ENCODE peak calls at places on chromosomes 3 and 15, in nine cellular contexts. Q is heart left ventricle, H is esophagus squamous epithelium, P is NT2/D1, W is Caco-2, V is Panc1, I is left ventricle myocardium inferior, L is mucosa of descending colon, O is mammary epithelial cell. M is an unnamed sample.

GRCh38 chr3:126358816-126359181 is 1.6 kb upstream of the KLF15 start:
- DNase-seq in V (no peak), Q (no peak), H (no peak), P (no peak), W (no peak), L (no peak), I (no peak), O (no peak), M (no peak)

GRCh38 chr3:140391041-140391440 is 286.8 kb upstream of the TRIM42 start:
- DNase-seq in H (no peak), Q (no peak), O (no peak), V (no peak), P (no peak), W (no peak), L (no peak), I (no peak), M (no peak)

GRCh38 chr3:127629462-127630403 is 748 bp downstream of the PODXL2 start:
- DNase-seq in O (no peak), P (no peak), W (no peak), L (peak; percentile 46), V (no peak), H (no peak), I (no peak), Q (no peak), M (peak; percentile 48)

GRCh38 chr15:23823508-23823907 is 136.4 kb upstream of the NDN start:
- DNase-seq in I (no peak), Q (no peak), O (no peak), W (no peak), H (no peak), V (no peak), P (peak; percentile 15), L (no peak), M (no peak)

GRCh38 chr15:83396071-83396470 is 51.1 kb upstream of the SH3GL3 start:
- DNase-seq in Q (no peak), P (peak; percentile 36), W (no peak), I (no peak), L (no peak), H (no peak), V (no peak), O (no peak), M (no peak)

GRCh38 chr3:82087958-82088357 is 326.5 kb upstream of the GBE1 start:
- DNase-seq in H (no peak), W (no peak), V (peak; percentile 10), I (no peak), Q (no peak), L (no peak), P (no peak), O (peak; percentile 86), M (no peak)

GRCh38 chr3:43503067-43503728 is 118.6 kb downstream of the ANO10 start:
- DNase-seq in I (no peak), V (no peak), L (no peak), O (no peak), H (no peak), W (no peak), P (no peak), Q (no peak), M (peak; percentile 46)

GRCh38 chr15:61750271-61751084 is 309.8 kb downstream of the VPS13C start:
- DNase-seq in L (peak; percentile 65), P (no peak), Q (no peak), O (no peak), V (no peak), H (no peak), I (no peak), W (peak; percentile 55), M (no peak)

GRCh38 chr15:64547275-64547674 is 86.9 kb downstream of the ZNF609 start:
- DNase-seq in I (no peak), P (no peak), Q (no peak), V (no peak), L (no peak), H (no peak), O (no peak), W (no peak), M (no peak)

GRCh38 chr3:12759693-12760565 is 870 bp upstream of the TMEM40 start:
- DNase-seq in I (no peak), Q (no peak), L (no peak), H (no peak), P (no peak), W (no peak), O (no peak), V (no peak), M (no peak)

GRCh38 chr3:152558386-152558785 is 276.5 kb upstream of the P2RY1 start:
- DNase-seq in H (no peak), I (no peak), P (no peak), W (no peak), O (no peak), V (no peak), L (no peak), Q (no peak), M (no peak)

GRCh38 chr15:80168421-80168820 is 15.6 kb downstream of the FAH start:
- DNase-seq in O (peak; percentile 46), I (no peak), W (no peak), Q (no peak), P (no peak), V (no peak), L (no peak), H (no peak), M (no peak)

GRCh38 chr3:159994182-159994581 is 5.5 kb downstream of the IL12A start:
- DNase-seq in Q (no peak), H (no peak), O (no peak), I (no peak), V (no peak), W (no peak), P (no peak), L (no peak), M (no peak)

GRCh38 chr3:19748782-19749447 is 185.1 kb downstream of the EFHB start:
- DNase-seq in I (no peak), Q (no peak), H (no peak), W (no peak), P (no peak), O (no peak), V (no peak), L (no peak), M (no peak)

GRCh38 chr3:63228677-63229076 is 49.4 kb upstream of the SYNPR start:
- DNase-seq in P (peak; percentile 23), O (peak; percentile 33), W (peak; percentile 37), H (no peak), L (no peak), Q (no peak), V (peak; percentile 4), I (no peak), M (no peak)

DNA sequence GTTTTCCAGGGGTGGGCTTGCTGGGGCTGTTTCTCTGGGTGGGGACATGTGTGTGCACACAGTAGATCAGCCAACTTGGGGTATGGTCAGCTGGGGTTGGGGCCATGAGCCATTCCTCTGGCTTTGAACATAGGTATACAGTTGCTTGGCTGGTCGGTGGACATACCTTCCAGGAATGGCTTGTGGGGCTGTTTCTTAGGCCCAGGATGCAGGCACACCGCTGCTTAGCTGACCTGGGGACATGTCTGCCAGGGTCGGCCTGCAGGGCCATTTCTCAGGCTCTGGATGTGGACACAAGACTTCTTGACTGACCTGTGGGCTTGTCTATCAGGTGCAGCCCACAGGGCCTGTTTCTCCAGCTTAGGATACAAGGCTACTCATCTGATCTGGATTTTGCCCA is 130.6 kb downstream of the DOCK3 start:
- DNase-seq in I (no peak), H (no peak), W (no peak), V (no peak), O (no peak), L (no peak), P (no peak), Q (no peak), M (no peak)
- H3K9me3 ChIP-seq in I (peaks cover 31% of the 10 kb centered on the region), H (peaks cover 30% of the 10 kb centered on the region), W (peaks cover 10% of the 10 kb centered on the region), V (peaks cover 9% of the 10 kb centered on the region), O (peaks cover 4% of the 10 kb centered on the region), L (peaks cover 33% of the 10 kb centered on the region), P (peaks cover 48% of the 10 kb centered on the region), Q (peaks cover 28% of the 10 kb centered on the region), M (no peaks in the 10 kb centered on the region)

GRCh38 chr3:41212088-41212487 is 12.8 kb downstream of the CTNNB1 start:
- DNase-seq in H (no peak), Q (no peak), V (no peak), I (no peak), W (no peak), O (no peak), L (no peak), P (no peak), M (no peak)

GRCh38 chr3:41208507-41208906 is 9.2 kb downstream of the CTNNB1 start:
- DNase-seq in I (no peak), O (no peak), W (no peak), L (no peak), P (no peak), V (no peak), Q (no peak), H (no peak), M (no peak)

GRCh38 chr3:41210966-41211365 is 11.7 kb downstream of the CTNNB1 start:
- DNase-seq in H (no peak), P (no peak), Q (no peak), L (no peak), W (no peak), O (no peak), I (no peak), V (no peak), M (no peak)

GRCh38 chr3:41207355-41207754 is 8.1 kb downstream of the CTNNB1 start:
- DNase-seq in H (no peak), O (no peak), I (no peak), Q (no peak), W (no peak), P (no peak), V (no peak), L (no peak), M (no peak)

DNA sequence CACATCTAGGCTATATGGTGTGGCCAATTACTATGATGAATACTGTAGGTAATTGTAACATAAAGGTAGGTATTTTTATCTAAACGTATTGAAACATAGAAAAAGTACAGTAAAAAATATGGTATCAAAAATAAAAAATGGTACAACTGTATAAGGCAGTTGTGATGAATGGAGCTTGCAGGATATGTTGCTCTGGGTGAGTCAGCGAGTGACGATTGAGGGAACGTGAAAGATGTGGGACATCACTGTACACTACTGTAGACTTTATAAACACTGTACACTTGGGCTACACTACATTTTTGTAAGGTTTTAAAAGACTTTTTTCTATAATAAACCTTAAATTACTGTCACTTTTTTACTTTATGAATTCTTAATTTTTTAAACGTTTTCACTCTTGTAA is 10.3 kb downstream of the CTNNB1 start:
- DNase-seq in Q (no peak), P (no peak), I (no peak), H (no peak), L (no peak), V (no peak), O (no peak), W (no peak), M (no peak)
- H3K4me1 ChIP-seq in Q (peaks cover 67% of the 10 kb centered on the region), P (peaks cover 3% of the 10 kb centered on the region), I (peaks cover 91% of the 10 kb centered on the region), H (peaks cover 46% of the 10 kb centered on the region), L (peaks cover 27% of the 10 kb centered on the region), V (peaks cover 12% of the 10 kb centered on the region), O (peaks cover 20% of the 10 kb centered on the region), W (peaks cover 29% of the 10 kb centered on the region), M (peaks cover 80% of the 10 kb centered on the region)

DNA sequence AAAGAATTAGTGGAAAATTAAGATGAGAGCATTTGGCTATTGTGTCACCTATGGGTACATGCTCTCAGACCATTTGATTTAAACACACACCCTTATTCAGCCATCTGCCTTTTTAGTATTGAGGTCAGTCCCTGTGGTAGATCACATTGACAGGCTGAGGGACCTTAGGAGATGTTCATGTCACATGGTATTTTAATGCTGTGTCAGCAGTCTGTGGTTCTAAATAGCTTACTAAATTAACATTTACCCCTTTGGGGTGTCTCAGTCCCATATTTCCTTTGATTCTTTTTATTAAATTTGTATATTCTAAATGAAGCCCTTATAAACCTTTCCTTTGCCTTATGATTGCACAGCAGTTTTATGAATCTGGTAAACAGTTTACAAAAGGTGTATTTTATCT is 2.3 kb downstream of the RBM5 start:
- DNase-seq in H (no peak), L (no peak), Q (no peak), I (no peak), W (no peak), V (no peak), P (no peak), O (no peak), M (no peak)
- H3K4me3 ChIP-seq in H (peak overlapping the region; percentile 98), L (no peak overlapping the region), Q (no peak overlapping the region), I (peak overlapping the region; percentile 97), W (no peak overlapping the region), V (peak overlapping the region; percentile 92), P (no peak overlapping the region), O (no peak overlapping the region), M (peak overlapping the region; percentile 100)

GRCh38 chr3:117523407-117523806 is 813.8 kb downstream of the TUSC7 start:
- DNase-seq in H (no peak), L (no peak), Q (no peak), O (no peak), W (no peak), P (no peak), I (no peak), V (no peak), M (no peak)
- H3K9me3 ChIP-seq in H (no peaks in the 10 kb centered on the region), L (no peaks in the 10 kb centered on the region), Q (no peaks in the 10 kb centered on the region), O (no peaks in the 10 kb centered on the region), W (no peaks in the 10 kb centered on the region), P (no peaks in the 10 kb centered on the region), I (peaks cover 4% of the 10 kb centered on the region), V (no peaks in the 10 kb centered on the region), M (no peaks in the 10 kb centered on the region)